ENCODE peak calls at places on chromosomes 16 and 17, in nine cellular contexts. T is cardiac fibroblast; D is heart right ventricle; P is PC-3; E is CD8-positive, alpha-beta T cell; V is IMR-90; Q is AG04450; H is heart left ventricle; Y is lower lobe of right lung. B is an unnamed sample.

GRCh38 chr17:78933959-78934568 is 8.9 kb upstream of the TIMP2 start:
- DNase-seq in T (peak), D (peak), P (peak), E (no peak), V (peak), Q (peak), H (peak), Y (peak), B (peak)

GRCh38 chr17:149231-149630 is 11.9 kb downstream of the SCGB1C2 start:
- DNase-seq in T (no peak), D (no peak), P (no peak), E (no peak), V (no peak), Q (no peak), H (no peak), Y (no peak), B (no peak)

GRCh38 chr16:19674485-19674884 is 43.5 kb downstream of the KNOP1 start:
- DNase-seq in T (no peak), D (no peak), P (no peak), E (no peak), V (no peak), Q (no peak), H (no peak), Y (no peak), B (no peak)

GRCh38 chr16:80604600-80605355 is 64.0 kb downstream of the DYNLRB2 start:
- DNase-seq in T (no peak), D (no peak), P (no peak), E (no peak), V (no peak), Q (no peak), H (no peak), Y (no peak), B (no peak)

GRCh38 chr17:18236494-18236893 is 11.1 kb downstream of the LLGL1 start:
- DNase-seq in T (no peak), D (no peak), P (no peak), E (no peak), V (no peak), Q (no peak), H (no peak), Y (no peak), B (no peak)

GRCh38 chr16:50709061-50709695 is 15.8 kb downstream of the NOD2 start:
- DNase-seq in T (no peak), D (peak), P (no peak), E (no peak), V (no peak), Q (no peak), H (peak), Y (no peak), B (no peak)

GRCh38 chr17:80656590-80656989 is 112.0 kb downstream of the RPTOR start:
- DNase-seq in T (no peak), D (no peak), P (no peak), E (no peak), V (no peak), Q (no peak), H (no peak), Y (no peak), B (no peak)

GRCh38 chr17:7745748-7746470 is 28.4 kb downstream of the DNAH2 start:
- DNase-seq in T (peak), D (no peak), P (peak), E (no peak), V (peak), Q (peak), H (no peak), Y (no peak), B (peak)

GRCh38 chr17:74715144-74715543 is 2.4 kb upstream of the CD300LF start:
- DNase-seq in T (peak), D (no peak), P (peak), E (no peak), V (no peak), Q (no peak), H (no peak), Y (peak), B (no peak)

GRCh38 chr17:6994118-6994598 is 1.7 kb upstream of the ALOX12 start:
- DNase-seq in T (no peak), D (no peak), P (no peak), E (no peak), V (no peak), Q (no peak), H (no peak), Y (no peak), B (no peak)

GRCh38 chr17:45129426-45129939 is 2.8 kb downstream of the PLCD3 start:
- DNase-seq in T (no peak), D (peak), P (no peak), E (no peak), V (no peak), Q (no peak), H (peak), Y (no peak), B (peak)

GRCh38 chr17:9294661-9295210 is 273.4 kb downstream of the NTN1 start:
- DNase-seq in T (no peak), D (no peak), P (no peak), E (no peak), V (no peak), Q (no peak), H (no peak), Y (no peak), B (no peak)

GRCh38 chr16:63816304-63816703 is 1305.6 kb downstream of the CDH11 start:
- DNase-seq in T (no peak), D (no peak), P (no peak), E (no peak), V (no peak), Q (no peak), H (no peak), Y (no peak), B (no peak)

GRCh38 chr17:37417852-37418251 is 11.2 kb downstream of the TADA2A start:
- DNase-seq in T (no peak), D (no peak), P (peak), E (no peak), V (peak), Q (no peak), H (no peak), Y (no peak), B (no peak)

GRCh38 chr17:39626171-39626670 is 531 bp upstream of the PPP1R1B start:
- DNase-seq in T (no peak), D (no peak), P (no peak), E (no peak), V (no peak), Q (no peak), H (no peak), Y (no peak), B (no peak)
- H3K4me3 ChIP-seq in T (no peak), D (peak), P (no peak), E (peak), V (no peak), Q (no peak), H (no peak), Y (peak), B (no peak)

DNA sequence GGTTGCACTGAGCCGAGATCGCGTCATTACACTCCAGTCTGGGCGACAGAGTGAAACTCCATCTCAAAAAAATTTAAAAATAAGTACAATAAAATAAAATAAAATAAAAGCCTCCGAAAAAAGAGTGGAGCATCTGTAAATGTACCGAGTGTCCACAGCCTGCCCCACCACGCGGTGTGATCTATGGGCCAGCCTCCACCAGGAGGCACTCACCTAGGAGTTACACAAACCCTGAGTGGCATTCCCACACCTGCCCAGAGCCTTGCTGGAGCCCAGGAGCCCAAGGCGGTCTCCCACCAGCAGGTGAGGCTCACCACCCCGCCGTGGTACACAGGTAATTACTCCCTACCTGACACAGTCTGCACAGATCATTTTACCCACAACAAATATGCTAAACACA is 183.2 kb downstream of the ZNF423 start:
- DNase-seq in T (no peak), D (no peak), P (no peak), E (no peak), V (no peak), Q (no peak), H (no peak), Y (no peak), B (no peak)
- TF ChIP-seq CTCF in T (no peak), D (no peak), P (no peak), E (no peak), V (no peak), Q (no peak), H (no peak), Y (no peak), B (no peak)

DNA sequence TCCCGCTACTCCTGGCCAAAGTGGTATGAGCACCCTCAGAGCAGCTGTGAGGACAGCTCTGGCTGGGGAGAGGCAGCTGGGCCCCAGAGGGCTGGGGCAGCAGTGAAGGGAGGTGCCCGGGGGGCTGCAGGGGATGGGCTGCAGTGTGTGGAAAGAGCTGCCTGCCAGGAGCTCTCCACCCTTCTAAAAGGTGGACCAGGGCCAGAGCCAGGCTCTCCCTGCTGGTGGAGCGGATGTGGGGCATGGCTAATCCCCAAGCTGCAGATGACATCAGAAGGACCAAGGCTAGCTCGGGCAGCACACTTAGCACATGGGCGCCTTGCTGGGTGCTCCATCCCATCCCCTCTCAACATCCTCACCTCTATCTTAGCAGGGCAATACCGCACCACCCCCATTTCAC is 103.1 kb downstream of the SDK2 start:
- DNase-seq in T (no peak), D (no peak), P (no peak), E (no peak), V (no peak), Q (no peak), H (no peak), Y (no peak), B (peak)
- H3K4me3 ChIP-seq in T (no peak), D (no peak), P (no peak), E (no peak), V (no peak), Q (no peak), H (no peak), Y (no peak), B (no peak)

DNA sequence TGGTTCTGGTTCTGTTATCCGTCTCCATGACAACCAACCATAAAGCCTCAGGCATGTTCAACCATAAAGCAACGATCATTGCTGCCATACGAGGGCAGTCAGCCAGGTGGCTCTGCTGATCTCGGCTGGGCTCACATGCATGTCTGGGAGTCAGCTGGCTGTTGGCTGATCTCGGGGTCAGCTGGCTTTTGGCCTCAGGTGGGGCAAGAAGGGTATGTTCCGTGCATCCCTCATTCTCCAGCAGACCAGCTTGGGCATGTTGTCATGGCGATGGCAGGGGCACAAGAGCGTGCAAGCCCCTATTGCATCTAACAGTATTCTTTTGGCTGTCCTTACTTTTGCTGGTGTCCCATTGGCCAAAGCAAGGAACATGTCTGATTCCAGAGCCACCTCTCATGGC is 86.2 kb downstream of the ABCC6 start:
- DNase-seq in T (no peak), D (no peak), P (no peak), E (no peak), V (no peak), Q (no peak), H (no peak), Y (no peak), B (peak)
- TF ChIP-seq CTCF in T (no peak), D (no peak), P (no peak), E (no peak), V (no peak), Q (no peak), H (no peak), Y (no peak), B (no peak)

B was measured in AG10803.